ENCODE peak calls at places on chromosome 12, in nine cellular contexts. One of them, this sample, is unnamed.
A peak's percentile ranks its signal among the peaks of the same experiment; 100 is the strongest.

GRCh38 chr12:11697670-11698387 is 48.4 kb downstream of the ETV6 start:
- DNase-seq in NCI-H1417: no peak
- DNase-seq in RPMI8226: no peak
- DNase-seq in small intestine: no peak
- DNase-seq in iPS DF 19.7: no peak
- DNase-seq in T-cell: no peak
- DNase-seq in SW480: no peak
- DNase-seq in RCC 7860: peak; percentile 49
- DNase-seq in Peyer's patch: no peak
- DNase-seq in this sample: no peak

GRCh38 chr12:123996581-123996980 is 23.6 kb downstream of the ZNF664 start:
- DNase-seq in RPMI8226: no peak
- DNase-seq in Peyer's patch: no peak
- DNase-seq in SW480: no peak
- DNase-seq in iPS DF 19.7: no peak
- DNase-seq in NCI-H1417: peak; percentile 13
- DNase-seq in small intestine: no peak
- DNase-seq in T-cell: no peak
- DNase-seq in RCC 7860: no peak
- DNase-seq in this sample: no peak

GRCh38 chr12:69405466-69405865 is 45.9 kb downstream of the YEATS4 start:
- DNase-seq in T-cell: no peak
- DNase-seq in Peyer's patch: no peak
- DNase-seq in SW480: peak; percentile 60
- DNase-seq in RPMI8226: no peak
- DNase-seq in NCI-H1417: no peak
- DNase-seq in small intestine: peak; percentile 13
- DNase-seq in RCC 7860: peak; percentile 91
- DNase-seq in iPS DF 19.7: no peak
- DNase-seq in this sample: no peak

GRCh38 chr12:6919588-6919987 is 5.2 kb downstream of the ENO2 start:
- DNase-seq in Peyer's patch: no peak
- DNase-seq in T-cell: no peak
- DNase-seq in RPMI8226: no peak
- DNase-seq in NCI-H1417: no peak
- DNase-seq in iPS DF 19.7: no peak
- DNase-seq in small intestine: no peak
- DNase-seq in RCC 7860: no peak
- DNase-seq in SW480: no peak
- DNase-seq in this sample: no peak

GRCh38 chr12:16984484-16984883 is 378.5 kb upstream of the LMO3 start:
- DNase-seq in RPMI8226: peak; percentile 32
- DNase-seq in Peyer's patch: no peak
- DNase-seq in T-cell: no peak
- DNase-seq in iPS DF 19.7: no peak
- DNase-seq in RCC 7860: no peak
- DNase-seq in SW480: no peak
- DNase-seq in small intestine: no peak
- DNase-seq in NCI-H1417: no peak
- DNase-seq in this sample: no peak

GRCh38 chr12:124073636-124074035 is 100.6 kb downstream of the ZNF664 start:
- DNase-seq in RCC 7860: no peak
- DNase-seq in SW480: no peak
- DNase-seq in iPS DF 19.7: no peak
- DNase-seq in Peyer's patch: no peak
- DNase-seq in T-cell: no peak
- DNase-seq in RPMI8226: no peak
- DNase-seq in NCI-H1417: no peak
- DNase-seq in small intestine: no peak
- DNase-seq in this sample: no peak

GRCh38 chr12:116492703-116493324 is 66.4 kb upstream of the MAP1LC3B2 start:
- DNase-seq in T-cell: no peak
- DNase-seq in RCC 7860: peak; percentile 83
- DNase-seq in RPMI8226: no peak
- DNase-seq in SW480: peak; percentile 37
- DNase-seq in iPS DF 19.7: no peak
- DNase-seq in NCI-H1417: no peak
- DNase-seq in small intestine: no peak
- DNase-seq in Peyer's patch: no peak
- DNase-seq in this sample: no peak

GRCh38 chr12:52189376-52190174 is 2.2 kb downstream of the KRT80 start:
- DNase-seq in SW480: no peak
- DNase-seq in NCI-H1417: no peak
- DNase-seq in T-cell: no peak
- DNase-seq in small intestine: no peak
- DNase-seq in RCC 7860: peak; percentile 74
- DNase-seq in iPS DF 19.7: no peak
- DNase-seq in Peyer's patch: no peak
- DNase-seq in RPMI8226: no peak
- DNase-seq in this sample: no peak

GRCh38 chr12:63882844-63883243 is 38.3 kb downstream of the SRGAP1 start:
- DNase-seq in SW480: no peak
- DNase-seq in iPS DF 19.7: no peak
- DNase-seq in T-cell: no peak
- DNase-seq in small intestine: no peak
- DNase-seq in NCI-H1417: peak; percentile 34
- DNase-seq in RPMI8226: no peak
- DNase-seq in Peyer's patch: no peak
- DNase-seq in RCC 7860: no peak
- DNase-seq in this sample: no peak

GRCh38 chr12:56571131-56571530 is 49.5 kb downstream of the RBMS2 start:
- DNase-seq in Peyer's patch: no peak
- DNase-seq in small intestine: no peak
- DNase-seq in SW480: no peak
- DNase-seq in RCC 7860: no peak
- DNase-seq in iPS DF 19.7: no peak
- DNase-seq in T-cell: no peak
- DNase-seq in NCI-H1417: no peak
- DNase-seq in RPMI8226: no peak
- DNase-seq in this sample: no peak

GRCh38 chr12:13980548-13981295 is 680 bp downstream of the GRIN2B start:
- DNase-seq in RCC 7860: no peak
- DNase-seq in Peyer's patch: no peak
- DNase-seq in iPS DF 19.7: no peak
- DNase-seq in small intestine: no peak
- DNase-seq in T-cell: no peak
- DNase-seq in RPMI8226: no peak
- DNase-seq in NCI-H1417: peak; percentile 63
- DNase-seq in SW480: peak; percentile 34
- DNase-seq in this sample: no peak

GRCh38 chr12:1398673-1399072 is 195.7 kb downstream of the FBXL14 start:
- DNase-seq in RPMI8226: no peak
- DNase-seq in iPS DF 19.7: no peak
- DNase-seq in T-cell: no peak
- DNase-seq in Peyer's patch: no peak
- DNase-seq in SW480: no peak
- DNase-seq in small intestine: no peak
- DNase-seq in RCC 7860: no peak
- DNase-seq in NCI-H1417: no peak
- DNase-seq in this sample: no peak

GRCh38 chr12:120688527-120689071 is 1.6 kb downstream of the MLEC start:
- DNase-seq in T-cell: no peak
- DNase-seq in SW480: no peak
- DNase-seq in RPMI8226: peak; percentile 70
- DNase-seq in Peyer's patch: no peak
- DNase-seq in RCC 7860: peak; percentile 20
- DNase-seq in small intestine: peak; percentile 94
- DNase-seq in NCI-H1417: peak; percentile 36
- DNase-seq in iPS DF 19.7: no peak
- DNase-seq in this sample: no peak

GRCh38 chr12:94305293-94305957 is 154.2 kb downstream of the CEP83 start:
- DNase-seq in small intestine: no peak
- DNase-seq in RPMI8226: no peak
- DNase-seq in iPS DF 19.7: no peak
- DNase-seq in NCI-H1417: peak; percentile 53
- DNase-seq in T-cell: no peak
- DNase-seq in SW480: no peak
- DNase-seq in RCC 7860: no peak
- DNase-seq in Peyer's patch: no peak
- DNase-seq in this sample: no peak

GRCh38 chr12:89349814-89350213 is 2.5 kb downstream of the DUSP6 start:
- DNase-seq in SW480: peak; percentile 67
- DNase-seq in NCI-H1417: peak; percentile 40
- DNase-seq in iPS DF 19.7: peak; percentile 83
- DNase-seq in Peyer's patch: no peak
- DNase-seq in RCC 7860: no peak
- DNase-seq in small intestine: no peak
- DNase-seq in RPMI8226: no peak
- DNase-seq in T-cell: no peak
- DNase-seq in this sample: no peak

GRCh38 chr12:55847603-55848329 is 5.0 kb upstream of the MMP19 start:
- DNase-seq in small intestine: no peak
- DNase-seq in Peyer's patch: peak; percentile 48
- DNase-seq in RCC 7860: peak; percentile 40
- DNase-seq in SW480: peak; percentile 66
- DNase-seq in RPMI8226: no peak
- DNase-seq in T-cell: no peak
- DNase-seq in NCI-H1417: no peak
- DNase-seq in iPS DF 19.7: no peak
- DNase-seq in this sample: no peak

GRCh38 chr12:120078868-120079267 is 37.7 kb downstream of the RAB35 start:
- DNase-seq in NCI-H1417: no peak
- DNase-seq in SW480: no peak
- DNase-seq in T-cell: peak; percentile 14
- DNase-seq in RPMI8226: peak; percentile 65
- DNase-seq in small intestine: peak; percentile 21
- DNase-seq in iPS DF 19.7: no peak
- DNase-seq in RCC 7860: no peak
- DNase-seq in Peyer's patch: no peak
- DNase-seq in this sample: no peak